ENCODE peak calls at places on chromosomes 6 and 20, in seven cellular contexts. U, B, E, V, T, K and C are unnamed samples.

GRCh38 chr6:154932562-154933027 is 62.5 kb upstream of the TIAM2 start:
- DNase-seq in V (peak; percentile 80), T (no peak), K (peak; percentile 75), E (no peak), B (no peak), U (peak; percentile 78), C (peak; percentile 53)

GRCh38 chr6:52514514-52514913 is 62.3 kb downstream of the TRAM2 start:
- DNase-seq in K (peak; percentile 58), T (peak; percentile 38), U (peak; percentile 81), V (peak; percentile 56), B (no peak), E (no peak), C (peak; percentile 78)

GRCh38 chr20:5608104-5608447 is 142.1 kb upstream of the SHLD1 start:
- DNase-seq in B (no peak), U (no peak), V (no peak), K (no peak), E (no peak), T (no peak), C (no peak)

GRCh38 chr6:21987501-21987957 is 309.3 kb downstream of the PRL start:
- DNase-seq in B (peak; percentile 96), T (peak; percentile 53), E (peak; percentile 22), K (peak; percentile 92), V (peak; percentile 54), U (peak; percentile 97), C (peak; percentile 97)

GRCh38 chr6:3023663-3024483 is 24.2 kb downstream of the NQO2 start:
- DNase-seq in B (peak; percentile 65), K (peak; percentile 79), T (peak; percentile 95), V (peak; percentile 76), U (peak; percentile 86), E (peak; percentile 88), C (peak; percentile 93)

GRCh38 chr6:11434565-11435326 is 102.8 kb upstream of the TMEM170B start:
- DNase-seq in T (no peak), B (no peak), K (peak; percentile 84), V (peak; percentile 98), U (peak; percentile 94), E (peak; percentile 16), C (peak; percentile 92)

GRCh38 chr6:158536891-158537798 is 22.7 kb upstream of the TMEM181 start:
- DNase-seq in E (no peak), T (no peak), U (no peak), K (no peak), V (no peak), B (no peak), C (peak; percentile 6)

GRCh38 chr6:6766230-6766905 is 177.8 kb downstream of the LY86 start:
- DNase-seq in E (no peak), V (no peak), U (no peak), K (no peak), B (no peak), T (no peak), C (no peak)

GRCh38 chr6:126439040-126439439 is 99.1 kb downstream of the CENPW start:
- DNase-seq in U (no peak), T (no peak), V (no peak), E (no peak), K (no peak), B (no peak), C (no peak)

GRCh38 chr6:69138173-69138572 is 503.1 kb downstream of the ADGRB3 start:
- DNase-seq in B (no peak), V (no peak), E (no peak), T (no peak), U (no peak), K (peak; percentile 27), C (no peak)

GRCh38 chr6:155100087-155100486 is 105.0 kb downstream of the TIAM2 start:
- DNase-seq in B (no peak), V (no peak), T (peak; percentile 57), K (peak; percentile 71), U (peak; percentile 39), E (no peak), C (no peak)

GRCh38 chr20:3820901-3821727 is 767 bp downstream of the AP5S1 start:
- DNase-seq in E (no peak), K (no peak), B (no peak), V (no peak), T (no peak), U (no peak), C (no peak)

GRCh38 chr6:134810402-134810801 is 139.5 kb downstream of the ALDH8A1 start:
- DNase-seq in V (peak; percentile 32), E (no peak), B (no peak), U (peak; percentile 34), T (no peak), K (no peak), C (no peak)

GRCh38 chr20:52076164-52076563 is 115.4 kb downstream of the ZFP64 start:
- DNase-seq in U (peak; percentile 7), T (no peak), B (peak; percentile 43), K (peak; percentile 48), E (no peak), V (no peak), C (peak; percentile 8)

GRCh38 chr6:19851273-19852089 is 14.3 kb downstream of the ID4 start:
- DNase-seq in V (peak; percentile 68), K (peak; percentile 79), E (no peak), B (peak; percentile 31), U (peak; percentile 84), T (no peak), C (peak; percentile 90)

GRCh38 chr20:39298566-39299501 is 336.7 kb downstream of the DHX35 start:
- DNase-seq in T (no peak), B (no peak), K (no peak), V (no peak), U (no peak), E (no peak), C (no peak)

GRCh38 chr6:111096246-111096645 is 8.9 kb downstream of the SLC16A10 start:
- DNase-seq in E (no peak), U (no peak), T (no peak), K (no peak), V (no peak), B (no peak), C (no peak)

GRCh38 chr20:49747707-49748524 is 34.2 kb upstream of the B4GALT5 start:
- DNase-seq in K (peak; percentile 45), B (peak; percentile 69), U (peak; percentile 50), V (no peak), T (peak; percentile 93), E (peak; percentile 28), C (peak; percentile 98)

GRCh38 chr6:39214846-39215639 is 14.2 kb downstream of the KCNK5 start:
- DNase-seq in E (no peak), U (no peak), T (no peak), B (no peak), V (peak; percentile 85), K (no peak), C (no peak)

GRCh38 chr20:51985013-51985415 is 182.7 kb upstream of the SALL4 start:
- DNase-seq in B (peak; percentile 96), E (no peak), T (no peak), K (peak; percentile 94), U (peak; percentile 96), V (peak; percentile 99), C (peak; percentile 98)

GRCh38 chr6:7906741-7907140 is 3.8 kb downstream of the TXNDC5 start:
- DNase-seq in K (no peak), B (peak; percentile 34), T (no peak), U (no peak), V (no peak), E (no peak), C (no peak)

GRCh38 chr6:66896415-66896814 is 1189.4 kb upstream of the EYS start:
- DNase-seq in U (no peak), T (no peak), B (no peak), V (no peak), E (no peak), K (no peak), C (peak; percentile 24)

GRCh38 chr6:168472363-168472762 is 31.4 kb downstream of the SMOC2 start:
- DNase-seq in U (no peak), V (no peak), B (no peak), T (no peak), E (no peak), K (no peak), C (no peak)

GRCh38 chr6:116975600-116975999 is 98.6 kb downstream of the RFX6 start:
- DNase-seq in T (no peak), K (no peak), V (no peak), B (no peak), U (peak; percentile 6), E (no peak), C (no peak)

GRCh38 chr6:87164004-87164403 is 8.6 kb downstream of the ZNF292 start:
- DNase-seq in U (peak; percentile 11), T (no peak), K (no peak), E (no peak), B (no peak), V (no peak), C (no peak)

GRCh38 chr6:42200035-42200434 is 5.3 kb upstream of the GUCA1B start:
- DNase-seq in E (no peak), V (no peak), B (no peak), U (peak; percentile 99), T (no peak), K (peak; percentile 85), C (peak; percentile 91)

GRCh38 chr6:7148100-7148822 is 40.5 kb downstream of the RREB1 start:
- DNase-seq in K (peak; percentile 45), T (no peak), B (no peak), E (no peak), V (peak; percentile 58), U (peak; percentile 79), C (no peak)

GRCh38 chr20:32870985-32871384 is 12.3 kb downstream of the EFCAB8 start:
- DNase-seq in K (no peak), U (no peak), V (no peak), B (no peak), T (no peak), E (no peak), C (no peak)

GRCh38 chr20:16272961-16273360 is 300.3 kb downstream of the KIF16B start:
- DNase-seq in U (no peak), B (no peak), E (no peak), T (no peak), K (no peak), V (no peak), C (no peak)

DNA sequence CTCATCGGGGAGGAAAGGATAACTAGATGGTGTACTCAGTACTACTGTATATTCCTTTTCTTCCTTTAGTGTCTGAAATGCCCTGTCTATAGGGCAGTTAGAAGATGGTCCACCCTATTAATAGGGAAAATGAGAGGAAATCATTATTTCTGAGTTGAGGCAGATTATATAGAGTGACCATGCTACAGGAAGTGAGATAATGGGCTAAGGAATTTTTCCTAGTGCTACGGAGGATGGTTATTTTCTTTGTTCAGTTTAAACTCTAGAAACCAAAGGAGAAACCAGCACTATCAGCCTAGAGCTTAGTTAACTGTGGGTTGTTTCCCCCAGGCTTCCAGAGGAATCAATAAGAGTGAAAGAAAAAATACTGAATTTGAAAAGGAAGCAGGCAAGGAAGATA is 499 bp downstream of the TSBP1 start:
- DNase-seq in E (no peak), V (no peak), U (peak; percentile 6), K (peak; percentile 6), B (peak; percentile 76), T (no peak), C (peak; percentile 40)
- TF ChIP-seq CTCF in E (no peak), V (no peak), U (no peak), K (no peak), B (no peak), T (no peak), C (no peak)

GRCh38 chr6:30319146-30319835 is 7.4 kb upstream of the TRIM39 start:
- DNase-seq in V (no peak), U (peak; percentile 44), B (no peak), K (no peak), T (no peak), E (no peak), C (no peak)
- H3K4me3 ChIP-seq in V (no peak overlapping the region), U (no peak overlapping the region), B (no peak overlapping the region), K (no peak overlapping the region), T (no peak overlapping the region), E (no peak overlapping the region), C (no peak overlapping the region)

GRCh38 chr6:136288566-136289326 is 900 bp downstream of the BCLAF1 start:
- DNase-seq in K (peak; percentile 94), B (peak; percentile 92), U (peak; percentile 96), V (peak; percentile 82), T (peak; percentile 63), E (peak; percentile 87), C (peak; percentile 93)
- TF ChIP-seq CTCF in K (peak; percentile 17), B (no peak), U (no peak), V (peak; percentile 45), T (peak; percentile 57), E (peak; percentile 43), C (peak; percentile 3)

GRCh38 chr20:48605364-48606116 is 222.3 kb downstream of the PREX1 start:
- DNase-seq in B (no peak), V (no peak), U (no peak), T (no peak), E (no peak), K (no peak), C (no peak)
- H3K4me3 ChIP-seq in B (no peak overlapping the region), V (no peak overlapping the region), U (no peak overlapping the region), T (no peak overlapping the region), E (no peak overlapping the region), K (no peak overlapping the region), C (no peak overlapping the region)